ENCODE peak calls at places on chromosome 15, in five cellular contexts. K is lower lobe of right lung, X is HCT116, N is caudate nucleus, L is mesendoderm. T is an unnamed sample.

GRCh38 chr15:48250640-48251076 is 44.6 kb downstream of the SLC12A1 start:
- DNase-seq in K (no peak), X (peak), N (no peak), L (peak), T (no peak)

GRCh38 chr15:89143503-89144162 is 55.4 kb downstream of the ABHD2 start:
- DNase-seq in K (no peak), X (no peak), N (no peak), L (no peak), T (no peak)

GRCh38 chr15:63894662-63894949 is 60.9 kb upstream of the HERC1 start:
- DNase-seq in K (no peak), X (no peak), N (no peak), L (no peak), T (no peak)

GRCh38 chr15:66703540-66703941 is 1.5 kb downstream of the SMAD6 start:
- DNase-seq in K (peak), X (no peak), N (no peak), L (no peak), T (no peak)

GRCh38 chr15:100525894-100526512 is 2.7 kb downstream of the CERS3 start:
- DNase-seq in K (no peak), X (no peak), N (peak), L (no peak), T (peak)

GRCh38 chr15:39990706-39991105 is 48.3 kb downstream of the SRP14 start:
- DNase-seq in K (no peak), X (no peak), N (no peak), L (no peak), T (no peak)

GRCh38 chr15:27234593-27234992 is 263.6 kb downstream of the GABRG3 start:
- DNase-seq in K (no peak), X (no peak), N (no peak), L (no peak), T (no peak)

GRCh38 chr15:62359416-62359815 is 194.3 kb upstream of the C2CD4B start:
- DNase-seq in K (no peak), X (no peak), N (no peak), L (no peak), T (no peak)

GRCh38 chr15:58240191-58240932 is 102.2 kb downstream of the AQP9 start:
- DNase-seq in K (no peak), X (no peak), N (no peak), L (no peak), T (no peak)

GRCh38 chr15:22895465-22896190 is 57.2 kb downstream of the NIPA2 start:
- DNase-seq in K (no peak), X (peak), N (no peak), L (peak), T (no peak)

GRCh38 chr15:66233487-66234415 is 19.8 kb downstream of the MEGF11 start:
- DNase-seq in K (no peak), X (peak), N (no peak), L (peak), T (no peak)

GRCh38 chr15:63605816-63606215 is 8.6 kb downstream of the FBXL22 start:
- DNase-seq in K (no peak), X (no peak), N (no peak), L (no peak), T (no peak)

GRCh38 chr15:96327155-96327741 is 3.3 kb upstream of the NR2F2 start:
- DNase-seq in K (no peak), X (peak), N (no peak), L (peak), T (no peak)

GRCh38 chr15:56984681-56985515 is 66.5 kb downstream of the TCF12 start:
- DNase-seq in K (no peak), X (no peak), N (no peak), L (no peak), T (no peak)

GRCh38 chr15:51403072-51403878 is 61.8 kb downstream of the GLDN start:
- DNase-seq in K (no peak), X (peak), N (no peak), L (no peak), T (no peak)

GRCh38 chr15:50576156-50576555 is 29.7 kb upstream of the USP50 start:
- DNase-seq in K (no peak), X (no peak), N (no peak), L (no peak), T (no peak)

GRCh38 chr15:71373917-71374316 is 258.6 kb downstream of the THSD4 start:
- DNase-seq in K (no peak), X (no peak), N (no peak), L (no peak), T (no peak)

GRCh38 chr15:66751579-66751978 is 49.5 kb downstream of the SMAD6 start:
- DNase-seq in K (no peak), X (peak), N (no peak), L (no peak), T (no peak)

GRCh38 chr15:47622058-47622457 is 95.2 kb upstream of the SEMA6D start:
- DNase-seq in K (no peak), X (no peak), N (no peak), L (no peak), T (no peak)

GRCh38 chr15:31200735-31201151 is 99.2 kb upstream of the TRPM1 start:
- DNase-seq in K (peak), X (no peak), N (no peak), L (peak), T (peak)

GRCh38 chr15:31202953-31203352 is 101.4 kb upstream of the TRPM1 start:
- DNase-seq in K (no peak), X (no peak), N (no peak), L (no peak), T (no peak)

GRCh38 chr15:31207246-31207645 is 105.7 kb upstream of the TRPM1 start:
- DNase-seq in K (no peak), X (no peak), N (no peak), L (no peak), T (no peak)

GRCh38 chr15:31206386-31207174 is 105.1 kb upstream of the TRPM1 start:
- DNase-seq in K (no peak), X (no peak), N (no peak), L (no peak), T (no peak)

DNA sequence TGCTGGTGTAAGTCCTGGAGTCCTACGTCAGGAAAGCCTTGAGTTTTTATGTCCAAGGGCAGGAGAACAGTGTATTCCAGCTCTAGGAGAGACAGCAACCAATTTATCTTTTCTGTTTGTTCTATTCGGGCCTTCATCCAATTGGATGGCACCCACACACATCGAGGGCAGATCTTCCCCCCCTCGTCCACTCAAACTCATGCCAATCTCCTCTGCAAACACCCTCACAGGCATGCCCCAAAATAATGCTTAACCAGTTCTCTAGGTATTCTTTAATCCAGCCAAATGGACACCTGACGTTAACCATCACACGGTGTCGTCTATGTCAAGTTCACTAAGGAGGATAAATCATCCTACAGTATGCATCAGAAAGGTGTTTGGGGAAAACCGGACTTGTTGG is 102.5 kb upstream of the TRPM1 start:
- DNase-seq in K (no peak), X (no peak), N (no peak), L (no peak), T (no peak)
- H3K27ac ChIP-seq in K (no peak), X (no peak), N (no peak), L (no peak), T (no peak)

GRCh38 chr15:76341366-76342045 is 4.9 kb downstream of the ISL2 start:
- DNase-seq in K (no peak), X (no peak), N (no peak), L (peak), T (no peak)
- H3K27ac ChIP-seq in K (no peak), X (no peak), N (no peak), L (no peak), T (no peak)

DNA sequence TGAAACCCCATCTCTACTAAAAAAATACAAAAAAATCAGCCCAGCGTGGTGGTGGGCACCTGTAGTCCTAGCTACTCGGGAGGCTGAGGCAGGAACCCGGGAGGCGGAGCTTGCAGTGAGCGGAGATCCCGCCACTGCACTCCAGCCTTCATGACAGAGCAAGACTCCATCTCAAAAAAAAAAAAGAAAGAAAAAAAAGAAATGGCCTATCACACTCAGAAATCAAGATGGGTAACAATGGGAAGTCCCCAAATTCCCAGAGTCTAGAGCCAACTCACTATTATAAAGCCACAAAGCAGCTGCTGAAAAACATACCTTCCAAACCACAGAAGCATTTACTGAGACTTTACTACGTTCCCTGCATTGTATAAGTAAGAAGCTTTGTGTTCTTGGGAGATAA is 7.5 kb downstream of the HDGFL3 start:
- DNase-seq in K (no peak), X (no peak), N (no peak), L (no peak), T (no peak)
- H3K27ac ChIP-seq in K (no peak), X (no peak), N (no peak), L (no peak), T (no peak)

GRCh38 chr15:82132742-82133141 is 86.9 kb upstream of the MEX3B start:
- DNase-seq in K (no peak), X (no peak), N (no peak), L (no peak), T (no peak)
- H3K27ac ChIP-seq in K (no peak), X (no peak), N (no peak), L (no peak), T (no peak)

DNA sequence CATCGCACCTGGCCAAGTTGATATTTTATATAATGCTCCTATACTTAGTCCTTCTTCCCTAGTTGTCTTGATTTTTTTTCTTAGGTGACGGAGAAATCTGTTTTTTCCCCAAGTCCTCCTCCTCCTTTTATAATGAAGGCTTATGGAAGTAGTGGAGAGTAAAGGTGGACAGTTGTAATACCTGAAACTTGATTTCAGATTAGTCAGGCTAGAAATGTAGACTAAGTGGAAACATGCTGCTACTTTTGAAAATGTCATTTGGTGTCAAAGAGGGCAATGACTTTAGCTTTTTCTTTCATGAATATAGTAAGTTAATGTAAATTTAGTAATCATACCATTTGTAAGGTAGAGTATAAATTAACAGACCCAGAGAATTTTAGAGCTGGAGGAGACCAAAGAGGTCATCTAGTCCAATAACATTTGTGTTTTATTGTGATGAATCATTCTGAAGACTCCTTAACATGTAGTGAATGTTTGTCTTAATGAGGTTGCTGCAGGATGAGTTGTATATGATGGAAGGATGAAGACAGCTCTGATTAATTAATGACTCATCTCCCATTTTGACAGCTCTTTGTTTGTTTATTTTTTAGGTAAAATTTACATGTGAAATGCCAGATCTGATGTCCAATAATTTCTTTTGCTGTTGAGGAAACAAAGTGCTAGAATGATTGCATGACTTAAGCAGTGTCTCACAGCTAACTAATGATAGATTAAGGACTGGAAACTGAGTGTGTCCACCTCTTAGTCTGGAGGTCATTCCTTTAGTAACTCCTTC is 8.7 kb downstream of the CTDSPL2 start:
- DNase-seq in K (no peak), X (no peak), N (no peak), L (no peak), T (no peak)
- H3K27ac ChIP-seq in K (no peak), X (no peak), N (no peak), L (no peak), T (no peak)

GRCh38 chr15:33310481-33311311 is at the start of gene RYR3:
- DNase-seq in K (no peak), X (no peak), N (peak), L (peak), T (no peak)
- H3K27ac ChIP-seq in K (no peak), X (no peak), N (peak), L (no peak), T (peak)

GRCh38 chr15:83978588-83978987 is 257.0 kb upstream of the GOLGA6L4 start:
- DNase-seq in K (no peak), X (no peak), N (no peak), L (no peak), T (no peak)

GRCh38 chr15:83977992-83978391 is 257.6 kb upstream of the GOLGA6L4 start:
- DNase-seq in K (no peak), X (no peak), N (no peak), L (no peak), T (no peak)

GRCh38 chr15:83982748-83983147 is 252.8 kb upstream of the GOLGA6L4 start:
- DNase-seq in K (no peak), X (no peak), N (no peak), L (peak), T (no peak)

GRCh38 chr15:83983634-83984458 is 251.7 kb upstream of the GOLGA6L4 start:
- DNase-seq in K (no peak), X (no peak), N (no peak), L (peak), T (no peak)

DNA sequence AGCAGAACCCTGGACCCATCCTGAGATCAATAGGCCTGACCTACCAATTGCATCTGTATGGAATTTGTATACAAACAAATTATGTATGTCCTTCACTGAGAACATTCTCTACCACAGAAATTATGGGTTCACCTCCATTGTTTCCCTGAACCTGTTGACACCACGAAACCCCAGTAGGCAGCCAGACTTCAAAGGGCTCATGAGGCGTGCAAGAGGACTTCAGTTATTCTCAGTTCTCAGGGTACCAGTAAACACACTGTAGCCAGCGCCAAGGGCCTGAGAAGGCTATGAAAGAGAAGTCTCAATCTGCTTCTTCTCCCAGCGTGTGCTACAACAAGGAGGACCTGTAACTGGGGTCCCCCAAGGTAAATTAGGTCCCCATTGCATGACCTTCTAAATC is 254.9 kb upstream of the GOLGA6L4 start:
- DNase-seq in K (no peak), X (no peak), N (no peak), L (no peak), T (no peak)
- H3K27ac ChIP-seq in K (no peak), X (no peak), N (no peak), L (no peak), T (no peak)

GRCh38 chr15:54962637-54963036 is 234.1 kb downstream of the RSL24D1 start:
- DNase-seq in K (no peak), X (no peak), N (no peak), L (no peak), T (no peak)
- H3K27ac ChIP-seq in K (no peak), X (no peak), N (no peak), L (no peak), T (no peak)

DNA sequence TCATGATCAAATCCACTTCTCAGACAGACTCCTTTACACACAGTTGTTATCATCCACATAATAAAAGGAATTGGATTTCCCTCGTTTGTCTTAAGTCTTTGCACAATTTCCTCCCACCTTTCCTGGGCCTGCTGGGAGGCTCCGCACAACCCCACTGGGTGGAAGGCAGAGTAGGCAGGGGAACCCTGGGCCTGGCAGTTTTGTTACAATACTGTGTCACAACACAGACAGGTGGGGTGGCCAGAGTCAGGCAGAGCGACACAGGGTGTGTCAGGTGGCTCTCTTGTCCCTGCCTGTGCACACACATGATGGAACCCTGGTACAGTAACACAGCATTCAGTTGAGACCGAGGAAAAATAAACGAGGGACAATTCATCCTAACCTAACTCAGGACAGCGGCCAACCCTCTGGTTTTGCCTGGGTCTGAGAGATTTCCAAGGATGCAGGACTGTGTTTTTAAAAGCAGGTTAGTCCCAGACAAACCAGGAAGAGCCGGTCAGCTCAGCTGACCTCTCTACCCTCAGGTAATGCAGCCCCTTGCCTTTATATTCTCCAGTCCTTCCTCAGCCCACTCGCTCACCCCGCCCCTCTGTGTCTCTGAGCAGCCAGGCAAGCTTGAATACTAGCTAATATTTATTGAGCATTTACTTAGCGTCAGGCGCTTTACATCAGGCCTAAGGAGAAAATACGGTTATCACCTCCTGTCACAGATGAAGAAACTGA is 8.8 kb upstream of the FAM174B start:
- DNase-seq in K (no peak), X (no peak), N (no peak), L (no peak), T (no peak)
- H3K27ac ChIP-seq in K (no peak), X (no peak), N (no peak), L (no peak), T (no peak)